ENCODE peak calls at places on chromosomes 12 and 14, in seven cellular contexts. C is H7, J is GM23248, H is BE2C, W is tibial artery, T is IMR-90, V is ovary. G is an unnamed sample. For H3K27me3, the result is how much of the 10 kb centered on the place peaks cover.

GRCh38 chr14:33364536-33364935 is 425.9 kb downstream of the NPAS3 start:
- DNase-seq in C (no peak), J (no peak), H (no peak), W (no peak), T (no peak), V (no peak), G (no peak)

GRCh38 chr14:73998736-73999135 is 20.4 kb downstream of the ENTPD5 start:
- DNase-seq in C (no peak), J (no peak), H (no peak), W (no peak), T (no peak), V (no peak), G (no peak)

GRCh38 chr14:64447890-64448667 is 17.2 kb upstream of the AKAP5 start:
- DNase-seq in C (no peak), J (no peak), H (no peak), W (no peak), T (no peak), V (no peak), G (no peak)

GRCh38 chr12:61654698-61655097 is 605.5 kb upstream of the USP15 start:
- DNase-seq in C (no peak), J (peak), H (no peak), W (no peak), T (no peak), V (no peak), G (peak)

GRCh38 chr12:48813464-48814312 is 4.6 kb upstream of the CACNB3 start:
- DNase-seq in C (peak), J (no peak), H (no peak), W (no peak), T (peak), V (peak), G (no peak)

GRCh38 chr14:53619625-53620324 is 336.9 kb downstream of the BMP4 start:
- DNase-seq in C (no peak), J (peak), H (no peak), W (no peak), T (peak), V (no peak), G (no peak)

GRCh38 chr12:62930546-62931425 is 4.2 kb downstream of the PPM1H start:
- DNase-seq in C (no peak), J (no peak), H (no peak), W (no peak), T (peak), V (no peak), G (peak)

GRCh38 chr14:65926504-65926903 is 514.0 kb downstream of the FUT8 start:
- DNase-seq in C (peak), J (no peak), H (no peak), W (no peak), T (no peak), V (no peak), G (no peak)

GRCh38 chr12:98820005-98820404 is 174.9 kb downstream of the APAF1 start:
- DNase-seq in C (no peak), J (no peak), H (no peak), W (no peak), T (no peak), V (no peak), G (peak)

GRCh38 chr12:75471928-75472865 is 8.4 kb upstream of the GLIPR1 start:
- DNase-seq in C (no peak), J (no peak), H (no peak), W (no peak), T (no peak), V (no peak), G (no peak)

GRCh38 chr14:35277179-35277578 is 15.0 kb upstream of the PSMA6 start:
- DNase-seq in C (peak), J (no peak), H (no peak), W (no peak), T (no peak), V (no peak), G (no peak)

GRCh38 chr14:50774542-50775267 is 56.3 kb downstream of the NIN start:
- DNase-seq in C (no peak), J (peak), H (no peak), W (peak), T (peak), V (no peak), G (no peak)

GRCh38 chr12:94418517-94418916 is 41.1 kb downstream of the CEP83 start:
- DNase-seq in C (no peak), J (no peak), H (no peak), W (no peak), T (no peak), V (no peak), G (no peak)

GRCh38 chr14:54685286-54685845 is 118.4 kb downstream of the SAMD4A start:
- DNase-seq in C (no peak), J (no peak), H (no peak), W (no peak), T (no peak), V (no peak), G (no peak)

GRCh38 chr12:57101892-57102695 is 9.1 kb downstream of the STAT6 start:
- DNase-seq in C (peak), J (no peak), H (peak), W (no peak), T (peak), V (peak), G (no peak)

DNA sequence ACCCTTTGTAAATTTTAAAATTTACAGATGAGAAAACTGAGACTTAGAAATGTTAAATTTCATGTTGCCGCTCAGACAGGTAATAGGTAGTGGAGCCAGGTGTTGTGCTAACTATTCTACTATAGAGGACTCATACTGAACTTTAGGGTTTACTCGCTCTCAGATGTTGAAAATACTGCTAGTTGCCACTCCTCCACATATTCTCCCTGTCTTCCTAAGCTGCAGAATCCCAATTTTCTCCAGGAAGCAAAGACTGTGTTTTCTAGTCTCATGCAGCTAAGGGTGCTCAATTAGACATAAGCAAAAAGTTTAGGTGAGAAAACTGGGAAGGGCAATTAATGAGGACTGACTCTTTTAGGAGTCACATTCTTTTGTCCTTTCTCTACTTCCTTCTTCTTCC is 612.3 kb downstream of the KCNH5 start:
- DNase-seq in C (no peak), J (no peak), H (no peak), W (no peak), T (no peak), V (no peak), G (no peak)
- H3K4me3 ChIP-seq in C (no peak), J (no peak), H (no peak), W (no peak), T (no peak), V (no peak), G (no peak)

DNA sequence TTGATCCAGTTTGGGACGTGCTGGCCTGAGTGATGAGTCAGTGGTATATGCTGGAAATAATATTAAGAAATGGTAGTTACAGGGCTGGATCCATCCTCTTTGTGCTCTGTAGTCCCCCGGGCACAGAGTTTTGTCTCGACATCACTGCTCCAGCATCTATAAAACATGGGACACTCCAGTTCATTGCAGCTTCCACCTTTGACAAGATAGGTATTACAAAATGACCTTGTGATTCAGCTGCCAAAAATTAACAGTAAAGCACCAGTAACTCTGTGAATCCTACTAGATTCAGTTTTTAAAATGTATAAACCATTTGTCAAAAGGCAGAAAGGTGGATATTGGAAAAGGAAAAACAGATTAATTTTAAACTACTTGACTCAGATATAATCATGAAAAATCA is 14.6 kb upstream of the GNG2 start:
- DNase-seq in C (no peak), J (peak), H (no peak), W (no peak), T (no peak), V (no peak), G (no peak)
- H3K27me3 ChIP-seq in C (under half), J (under half), H (under half), W (under half), T (under half), V (under half), G (under half)

GRCh38 chr12:133180669-133181068 is 626 bp upstream of the ZNF268 start:
- DNase-seq in C (no peak), J (no peak), H (no peak), W (no peak), T (no peak), V (no peak), G (no peak)
- H3K4me3 ChIP-seq in C (no peak), J (no peak), H (no peak), W (no peak), T (no peak), V (no peak), G (no peak)

GRCh38 chr12:42238240-42239140 is at the start of gene YAF2:
- DNase-seq in C (peak), J (peak), H (peak), W (peak), T (peak), V (peak), G (peak)
- H3K27me3 ChIP-seq in C (half or more), J (under half), H (under half), W (under half), T (under half), V (under half), G (under half)

DNA sequence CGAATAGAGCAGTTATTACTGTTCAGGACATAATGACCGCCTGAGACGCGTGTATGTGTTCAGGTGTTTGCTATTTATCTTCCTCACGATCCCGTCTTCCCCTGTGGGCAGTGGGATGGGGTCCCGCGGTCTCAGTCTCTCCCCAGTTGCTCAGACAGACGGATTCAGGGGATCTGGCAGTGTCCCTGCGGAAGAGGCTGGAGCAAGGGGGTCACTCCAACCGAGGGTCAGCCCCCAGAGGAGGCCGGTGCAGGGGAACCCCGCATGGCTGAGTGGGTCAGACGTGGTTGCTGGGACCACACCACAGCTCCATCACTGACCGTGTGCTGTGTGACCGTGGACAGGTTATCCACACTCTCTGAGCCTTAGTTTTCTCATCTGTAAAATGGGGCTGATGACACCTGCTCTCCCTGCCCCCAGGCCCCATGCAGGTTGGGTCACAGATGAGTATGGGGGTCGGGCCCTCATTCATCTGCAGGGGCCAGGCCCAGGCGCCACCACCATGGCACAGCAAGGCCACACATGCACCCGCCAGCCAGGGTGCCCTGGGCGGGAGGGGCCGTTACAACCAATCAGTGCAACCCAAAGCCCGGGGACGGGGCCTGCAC is 5.2 kb downstream of the MMP17 start:
- DNase-seq in C (no peak), J (no peak), H (no peak), W (no peak), T (no peak), V (peak), G (no peak)
- H3K4me3 ChIP-seq in C (no peak), J (no peak), H (no peak), W (no peak), T (no peak), V (no peak), G (no peak)

GRCh38 chr12:1628671-1629337 is at the start of gene WNT5B:
- DNase-seq in C (peak), J (no peak), H (peak), W (no peak), T (no peak), V (no peak), G (peak)
- H3K27me3 ChIP-seq in C (half or more), J (under half), H (under half), W (under half), T (under half), V (under half), G (under half)

GRCh38 chr12:59763835-59764234 is 168.0 kb downstream of the SLC16A7 start:
- DNase-seq in C (no peak), J (no peak), H (no peak), W (no peak), T (no peak), V (no peak), G (no peak)
- H3K4me3 ChIP-seq in C (no peak), J (no peak), H (no peak), W (no peak), T (no peak), V (no peak), G (no peak)

GRCh38 chr12:132592261-132592970 is 18.0 kb downstream of the LRCOL1 start:
- DNase-seq in C (no peak), J (no peak), H (no peak), W (no peak), T (no peak), V (no peak), G (no peak)
- H3K27me3 ChIP-seq in C (under half), J (under half), H (under half), W (under half), T (under half), V (under half), G (under half)

DNA sequence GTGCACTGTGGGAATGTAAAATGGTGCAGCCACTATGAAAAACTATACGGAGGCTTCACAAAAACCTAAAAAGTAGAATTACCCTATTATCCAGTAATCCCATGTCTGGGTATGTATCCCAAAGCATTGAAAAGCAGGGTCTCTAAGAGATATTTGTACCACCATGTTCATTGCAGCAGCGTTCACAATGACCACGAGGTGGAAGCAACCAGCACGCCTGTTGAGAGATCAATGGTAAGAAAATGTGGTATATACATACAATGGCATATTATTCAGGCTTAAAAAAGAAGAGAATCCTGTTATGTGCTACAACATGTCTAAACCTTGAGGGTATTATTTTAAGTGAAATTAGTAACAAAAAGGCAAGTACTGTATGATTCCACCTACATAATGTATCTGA is 910 bp upstream of the NOPCHAP1 start:
- DNase-seq in C (no peak), J (no peak), H (no peak), W (no peak), T (no peak), V (no peak), G (no peak)
- H3K4me3 ChIP-seq in C (no peak), J (no peak), H (no peak), W (no peak), T (no peak), V (no peak), G (peak)

GRCh38 chr12:132186208-132186856 is 42.1 kb downstream of the NOC4L start:
- DNase-seq in C (peak), J (no peak), H (no peak), W (no peak), T (no peak), V (no peak), G (no peak)

GRCh38 chr12:132182711-132183365 is 38.6 kb downstream of the NOC4L start:
- DNase-seq in C (no peak), J (no peak), H (no peak), W (no peak), T (no peak), V (no peak), G (no peak)

GRCh38 chr12:132187646-132188450 is 43.6 kb downstream of the NOC4L start:
- DNase-seq in C (no peak), J (no peak), H (no peak), W (no peak), T (no peak), V (no peak), G (no peak)

GRCh38 chr12:132186857-132187620 is 42.8 kb downstream of the NOC4L start:
- DNase-seq in C (no peak), J (no peak), H (no peak), W (no peak), T (no peak), V (no peak), G (no peak)

GRCh38 chr12:132185698-132186097 is 41.4 kb downstream of the NOC4L start:
- DNase-seq in C (no peak), J (no peak), H (no peak), W (no peak), T (no peak), V (no peak), G (no peak)
- H3K27me3 ChIP-seq in C (under half), J (under half), H (half or more), W (under half), T (under half), V (under half), G (under half)

G was measured in SJCRH30.